ENCODE peak calls at places on chromosomes 11 and 22, in four cellular contexts. Z is GOT3; R is T1000; T is activated naive CD8-positive, alpha-beta T cell treated with anti-CD3 and anti-CD28 coated beads, Interleukin-2, amount 50 U/mL, for 24 hours. U is an unnamed sample.

GRCh38 chr11:114192841-114193389 is 103.3 kb upstream of the NNMT start:
- DNase-seq in T (no peak), Z (no peak), R (no peak), U (no peak)

GRCh38 chr22:39607093-39607492 is 36.5 kb downstream of the CACNA1I start:
- DNase-seq in Z (no peak), R (no peak), T (no peak), U (no peak)

GRCh38 chr11:69889400-69890372 is 70.5 kb upstream of the FGF3 start:
- DNase-seq in R (no peak), Z (no peak), T (no peak), U (no peak)

GRCh38 chr11:62451243-62451626 is 32.4 kb downstream of the SCGB1A1 start:
- DNase-seq in Z (no peak), R (no peak), T (no peak), U (no peak)

GRCh38 chr11:128428876-128429416 is 158.4 kb downstream of the ETS1 start:
- DNase-seq in Z (no peak), R (no peak), T (no peak), U (no peak)

GRCh38 chr11:91513734-91514133 is 710.9 kb upstream of the FAT3 start:
- DNase-seq in R (no peak), Z (no peak), T (no peak), U (no peak)

GRCh38 chr11:34792143-34792542 is 124.0 kb downstream of the APIP start:
- DNase-seq in T (no peak), Z (no peak), R (no peak), U (no peak)

GRCh38 chr11:77167111-77167626 is 39.1 kb downstream of the MYO7A start:
- DNase-seq in Z (no peak), R (no peak), T (no peak), U (no peak)

GRCh38 chr11:43648888-43649287 is 31.6 kb upstream of the HSD17B12 start:
- DNase-seq in Z (no peak), R (no peak), T (no peak), U (no peak)

GRCh38 chr11:31987118-31988005 is 103.5 kb upstream of the RCN1 start:
- DNase-seq in R (no peak), Z (no peak), T (no peak), U (no peak)

GRCh38 chr11:118705111-118705741 is 25.8 kb upstream of the TREH start:
- DNase-seq in T (peak; percentile 37), Z (no peak), R (no peak), U (no peak)

GRCh38 chr11:13883042-13883441 is 79.5 kb upstream of the SPON1 start:
- DNase-seq in R (no peak), Z (no peak), T (no peak), U (no peak)

GRCh38 chr11:120303004-120303637 is 22.0 kb upstream of the TLCD5 start:
- DNase-seq in T (peak; percentile 72), R (peak; percentile 47), Z (no peak), U (peak; percentile 82)

GRCh38 chr11:118295834-118296454 is 8.6 kb upstream of the CD3E start:
- DNase-seq in R (no peak), Z (no peak), T (peak; percentile 36), U (no peak)

GRCh38 chr11:124167852-124168251 is 15.3 kb upstream of the OR10D3 start:
- DNase-seq in T (no peak), R (no peak), Z (no peak), U (no peak)

GRCh38 chr22:38569972-38570840 is at the start of gene DMC1:
- DNase-seq in T (peak; percentile 99), Z (peak; percentile 85), R (peak; percentile 68), U (peak; percentile 52)

GRCh38 chr11:27976262-27976661 is 131.7 kb downstream of the KIF18A start:
- DNase-seq in T (no peak), R (no peak), Z (no peak), U (no peak)

GRCh38 chr11:70265341-70265740 is 5.1 kb upstream of the PPFIA1 start:
- DNase-seq in Z (no peak), T (no peak), R (no peak), U (no peak)

U was measured in ascending aorta.